ENCODE peak calls at places on chromosomes 3 and 15, in seven cellular contexts. U, M, R, D, G, E and F are unnamed samples. For H3K4me1, the result is how much of the 10 kb centered on the place peaks cover.

GRCh38 chr15:70353606-70354259 is 256.0 kb upstream of the TLE3 start:
- DNase-seq in U (no peak), M (no peak), R (no peak), D (peak), G (no peak), E (no peak), F (no peak)

GRCh38 chr3:169026543-169027181 is 636.9 kb downstream of the MECOM start:
- DNase-seq in U (no peak), M (peak), R (no peak), D (no peak), G (no peak), E (no peak), F (no peak)

GRCh38 chr3:112640333-112640863 is 545 bp downstream of the CCDC80 start:
- DNase-seq in U (peak), M (no peak), R (no peak), D (no peak), G (no peak), E (no peak), F (peak)

GRCh38 chr3:43852066-43852465 is 161.3 kb downstream of the ABHD5 start:
- DNase-seq in U (no peak), M (no peak), R (no peak), D (no peak), G (no peak), E (no peak), F (no peak)

GRCh38 chr15:88106063-88106462 is 150.5 kb downstream of the NTRK3 start:
- DNase-seq in U (no peak), M (no peak), R (no peak), D (no peak), G (no peak), E (no peak), F (no peak)

GRCh38 chr3:179615458-179616173 is 11.0 kb downstream of the NDUFB5 start:
- DNase-seq in U (no peak), M (no peak), R (no peak), D (no peak), G (peak), E (no peak), F (no peak)

GRCh38 chr3:15630646-15631350 is 29.3 kb downstream of the BTD start:
- DNase-seq in U (peak), M (no peak), R (no peak), D (no peak), G (peak), E (no peak), F (no peak)

GRCh38 chr3:12479919-12480425 is 4.3 kb upstream of the TSEN2 start:
- DNase-seq in U (peak), M (peak), R (peak), D (peak), G (peak), E (no peak), F (no peak)

GRCh38 chr15:98785408-98785795 is 137.1 kb downstream of the IGF1R start:
- DNase-seq in U (no peak), M (peak), R (no peak), D (no peak), G (no peak), E (no peak), F (no peak)

GRCh38 chr15:94110476-94111130 is 120.8 kb upstream of the MCTP2 start:
- DNase-seq in U (no peak), M (peak), R (no peak), D (no peak), G (no peak), E (no peak), F (no peak)

GRCh38 chr15:75130597-75131268 is 70.9 kb upstream of the C15orf39 start:
- DNase-seq in U (no peak), M (no peak), R (peak), D (no peak), G (no peak), E (peak), F (no peak)

GRCh38 chr3:123141276-123141675 is 60.5 kb upstream of the SEC22A start:
- DNase-seq in U (no peak), M (no peak), R (no peak), D (no peak), G (no peak), E (no peak), F (no peak)

GRCh38 chr3:49785565-49786356 is 581 bp downstream of the IP6K1 start:
- DNase-seq in U (peak), M (no peak), R (peak), D (peak), G (no peak), E (no peak), F (peak)

DNA sequence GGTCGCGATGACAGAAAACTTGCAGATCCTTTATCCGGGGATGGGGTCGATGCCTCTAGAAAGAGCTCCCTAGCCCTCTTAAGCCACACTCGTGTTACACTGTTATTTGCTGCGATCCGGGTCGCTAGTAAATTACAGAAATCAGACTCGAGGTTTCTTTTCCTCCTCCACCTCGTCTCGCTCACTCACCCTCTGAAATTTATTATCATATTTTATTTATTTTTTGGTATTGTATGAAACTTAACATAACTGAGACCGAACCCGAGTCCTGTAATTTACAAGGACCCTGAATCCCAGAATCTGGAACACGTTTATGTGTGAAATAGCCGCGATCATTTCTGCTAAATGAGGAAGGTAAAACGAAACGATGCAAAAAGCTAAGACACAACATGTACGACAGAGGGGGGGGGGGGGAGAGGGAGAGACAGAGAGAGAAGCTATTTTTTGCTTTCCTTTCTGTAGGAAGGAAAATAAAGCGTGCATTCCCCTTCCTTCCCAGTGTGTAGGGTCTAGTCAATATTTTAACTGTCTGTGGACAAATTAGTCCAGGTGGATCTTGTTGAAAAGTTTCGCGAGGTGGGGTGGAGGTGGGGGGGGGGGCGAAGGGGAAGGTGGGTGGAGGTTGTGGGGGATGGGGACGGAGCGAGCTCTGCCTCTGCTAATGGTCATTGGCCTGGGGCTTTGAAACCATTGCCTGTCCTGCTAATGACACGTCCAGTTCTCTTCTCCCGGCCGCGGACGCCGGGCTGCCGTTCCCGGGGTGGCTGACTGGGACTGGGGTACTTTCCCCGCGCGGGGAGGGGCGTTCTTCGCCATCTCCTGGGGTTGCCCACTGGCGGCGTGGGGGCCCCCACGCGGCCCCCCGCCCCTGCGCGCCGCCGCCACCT is 1.7 kb downstream of the BBX start:
- DNase-seq in U (peak), M (peak), R (peak), D (peak), G (peak), E (no peak), F (peak)
- TF ChIP-seq POLR2AphosphoS5 in U (no peak), M (peak), R (no peak), D (no peak), G (no peak), E (no peak), F (no peak)

DNA sequence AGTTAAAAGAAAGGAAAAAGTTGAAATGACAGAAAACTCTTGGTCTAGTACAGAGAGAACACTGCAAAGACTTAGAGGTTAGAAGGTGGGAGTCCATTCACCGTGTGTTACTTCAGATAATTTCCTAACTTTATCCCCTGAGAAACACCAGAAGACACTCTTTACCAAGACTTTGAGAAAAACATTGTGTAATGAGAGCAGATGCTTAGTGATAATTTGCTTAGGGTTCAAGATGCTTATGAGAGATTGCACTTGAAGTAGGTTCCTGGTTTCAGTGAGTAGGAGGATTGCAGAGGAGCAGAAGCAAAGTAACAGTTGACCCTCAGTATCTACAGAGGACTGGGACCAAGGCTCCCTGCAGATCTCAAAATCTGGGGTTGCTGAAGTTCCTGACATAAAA is 594.1 kb downstream of the NR2F2 start:
- DNase-seq in U (no peak), M (no peak), R (no peak), D (no peak), G (no peak), E (no peak), F (no peak)
- TF ChIP-seq EP300 in U (no peak), M (no peak), R (no peak), D (no peak), G (no peak), E (no peak), F (no peak)

DNA sequence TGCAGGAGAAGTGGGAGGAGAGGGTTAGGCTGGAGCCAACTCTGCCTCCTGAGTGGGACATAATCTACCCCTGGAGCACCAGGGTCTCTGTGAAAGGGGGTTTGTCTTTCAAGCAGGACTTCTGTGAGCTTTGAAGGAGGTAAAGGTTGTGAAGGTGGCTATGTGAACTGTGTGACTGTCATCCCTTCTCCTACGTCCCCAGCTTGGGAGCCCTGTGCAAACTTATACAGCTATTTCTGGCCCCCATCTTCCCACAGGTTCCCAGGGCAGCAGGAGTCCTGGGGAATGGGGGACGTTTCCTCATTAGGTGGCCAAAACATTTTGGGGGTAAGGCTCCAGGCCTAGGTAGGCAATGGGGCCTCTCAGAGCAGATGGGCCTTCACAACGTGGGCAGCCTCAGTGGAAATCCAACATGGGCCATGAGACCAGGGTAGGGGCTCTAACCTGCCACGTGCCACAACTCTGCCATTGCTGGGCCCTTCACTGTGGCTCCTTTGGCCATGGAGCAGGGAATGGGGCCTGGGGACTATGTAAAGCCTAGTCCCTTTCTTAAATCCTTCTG is 3.5 kb downstream of the VIPR1 start:
- DNase-seq in U (no peak), M (no peak), R (peak), D (no peak), G (no peak), E (no peak), F (peak)
- H3K4me1 ChIP-seq in U (under half), M (under half), R (under half), D (under half), G (under half), E (under half), F (under half)

DNA sequence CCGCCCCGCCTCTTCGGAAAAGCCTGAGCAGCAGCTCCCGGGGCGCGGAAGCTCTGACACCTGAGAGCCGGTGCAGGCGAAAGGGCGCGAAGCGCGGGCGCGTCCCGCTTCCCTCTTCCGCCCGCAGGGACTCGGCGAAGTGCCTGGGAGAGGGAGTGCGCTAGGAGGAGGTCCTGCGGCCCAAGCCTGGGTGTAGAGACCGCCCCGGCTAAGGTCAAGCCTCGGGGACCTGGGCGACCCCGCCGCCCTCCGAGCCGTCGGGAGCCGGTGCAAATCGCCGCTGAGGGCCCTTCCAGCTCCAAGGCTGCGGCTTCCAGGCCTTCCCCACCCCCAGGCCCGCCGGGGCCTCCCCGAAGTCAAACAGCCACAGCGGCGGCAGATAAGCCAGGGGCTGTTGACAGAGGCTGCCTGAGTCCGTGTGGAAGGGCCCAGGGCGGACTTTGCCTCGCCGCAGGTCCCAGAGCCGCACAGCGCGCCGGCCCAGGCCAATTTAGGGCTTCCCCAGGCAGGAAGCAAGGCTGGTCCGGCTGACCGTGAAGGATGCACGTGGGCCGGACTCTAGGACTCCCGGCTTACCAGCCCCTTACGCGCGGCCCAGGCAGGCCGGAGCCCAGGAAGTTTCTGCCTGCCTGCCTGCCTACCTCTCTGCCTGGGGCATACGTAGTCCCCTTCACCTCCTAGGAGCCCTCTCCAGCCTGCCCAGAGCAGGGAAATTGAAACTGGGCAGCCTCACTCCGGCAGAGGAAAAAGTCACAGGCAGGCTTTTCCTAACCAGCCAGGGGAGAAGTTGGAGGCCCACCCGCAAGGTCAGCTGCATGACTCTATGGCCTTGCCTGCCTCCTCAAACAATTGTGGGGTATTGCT is 2.3 kb downstream of the ITPKA start:
- DNase-seq in U (peak), M (peak), R (peak), D (peak), G (peak), E (no peak), F (no peak)
- TF ChIP-seq POLR2AphosphoS5 in U (no peak), M (peak), R (peak), D (peak), G (no peak), E (no peak), F (no peak)

GRCh38 chr3:100868894-100869293 is 124.3 kb downstream of the ABI3BP start:
- DNase-seq in U (no peak), M (no peak), R (no peak), D (no peak), G (no peak), E (no peak), F (no peak)
- TF ChIP-seq EP300 in U (no peak), M (no peak), R (no peak), D (no peak), G (no peak), E (no peak), F (no peak)

GRCh38 chr3:191366675-191367074 is 36.3 kb upstream of the UTS2B start:
- DNase-seq in U (no peak), M (no peak), R (no peak), D (no peak), G (peak), E (no peak), F (no peak)
- H3K4me1 ChIP-seq in U (under half), M (under half), R (under half), D (under half), G (under half), E (under half), F (under half)

DNA sequence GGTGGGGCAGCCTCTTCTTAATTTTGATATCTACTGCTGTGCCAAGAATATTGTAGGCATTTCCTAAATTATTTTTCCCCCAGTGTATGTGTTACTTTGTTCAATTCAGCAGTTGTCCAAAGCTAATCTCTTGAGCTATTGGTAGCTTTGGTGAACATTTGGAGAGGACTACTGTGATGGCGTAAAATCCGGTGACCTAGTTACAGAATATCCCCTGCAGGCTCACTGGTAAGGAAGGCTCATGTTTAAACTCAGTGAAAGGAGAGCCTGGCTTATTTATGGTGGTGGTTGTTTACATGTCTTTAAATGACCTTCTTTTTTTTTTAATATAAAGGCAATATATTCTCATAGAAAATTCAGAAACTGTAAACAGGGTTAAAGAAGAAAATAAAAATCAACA is 105.7 kb downstream of the LPP start:
- DNase-seq in U (no peak), M (no peak), R (no peak), D (no peak), G (no peak), E (no peak), F (no peak)
- TF ChIP-seq POLR2AphosphoS5 in U (no peak), M (no peak), R (no peak), D (no peak), G (no peak), E (no peak), F (no peak)